ENCODE peak calls at places on chromosomes 2 and 18, in five cellular contexts. One of them, this sample, is unnamed.

GRCh38 chr2:2824588-2824987 is 493.5 kb upstream of the MYT1L start:
- DNase-seq in SK-N-MC: no peak
- DNase-seq in dorsolateral prefrontal cortex: no peak
- DNase-seq in transverse colon: no peak
- DNase-seq in neuronal stem cell: no peak
- DNase-seq in this sample: no peak

GRCh38 chr2:168457177-168457905 is 1.3 kb downstream of the CERS6 start:
- DNase-seq in neuronal stem cell: no peak
- DNase-seq in dorsolateral prefrontal cortex: no peak
- DNase-seq in transverse colon: no peak
- DNase-seq in SK-N-MC: no peak
- DNase-seq in this sample: no peak

GRCh38 chr2:181787310-181788048 is 104.1 kb upstream of the ITPRID2 start:
- DNase-seq in SK-N-MC: no peak
- DNase-seq in transverse colon: no peak
- DNase-seq in dorsolateral prefrontal cortex: no peak
- DNase-seq in neuronal stem cell: no peak
- DNase-seq in this sample: no peak

GRCh38 chr2:201440182-201440581 is 11.1 kb downstream of the TRAK2 start:
- DNase-seq in dorsolateral prefrontal cortex: no peak
- DNase-seq in transverse colon: peak; percentile 61
- DNase-seq in SK-N-MC: no peak
- DNase-seq in neuronal stem cell: no peak
- DNase-seq in this sample: peak; percentile 77

GRCh38 chr2:13000644-13001375 is 284.1 kb downstream of the TRIB2 start:
- DNase-seq in transverse colon: no peak
- DNase-seq in dorsolateral prefrontal cortex: no peak
- DNase-seq in neuronal stem cell: no peak
- DNase-seq in SK-N-MC: no peak
- DNase-seq in this sample: no peak

GRCh38 chr2:74045454-74045853 is 60.7 kb downstream of the TET3 start:
- DNase-seq in transverse colon: no peak
- DNase-seq in SK-N-MC: no peak
- DNase-seq in neuronal stem cell: no peak
- DNase-seq in dorsolateral prefrontal cortex: no peak
- DNase-seq in this sample: no peak

GRCh38 chr18:58788971-58789797 is 75.5 kb upstream of the ZNF532 start:
- DNase-seq in dorsolateral prefrontal cortex: peak; percentile 54
- DNase-seq in neuronal stem cell: no peak
- DNase-seq in transverse colon: no peak
- DNase-seq in SK-N-MC: no peak
- DNase-seq in this sample: peak; percentile 21

GRCh38 chr2:126852361-126852760 is 46.3 kb upstream of the TEX51 start:
- DNase-seq in SK-N-MC: no peak
- DNase-seq in dorsolateral prefrontal cortex: no peak
- DNase-seq in neuronal stem cell: no peak
- DNase-seq in transverse colon: no peak
- DNase-seq in this sample: no peak

GRCh38 chr2:128584296-128584900 is 265.7 kb upstream of the HS6ST1 start:
- DNase-seq in SK-N-MC: no peak
- DNase-seq in transverse colon: no peak
- DNase-seq in neuronal stem cell: no peak
- DNase-seq in dorsolateral prefrontal cortex: no peak
- DNase-seq in this sample: no peak

GRCh38 chr2:113116100-113116958 is 11.1 kb upstream of the IL1RN start:
- DNase-seq in SK-N-MC: no peak
- DNase-seq in neuronal stem cell: no peak
- DNase-seq in dorsolateral prefrontal cortex: no peak
- DNase-seq in transverse colon: no peak
- DNase-seq in this sample: no peak

GRCh38 chr18:47756364-47757016 is 174.0 kb downstream of the SMAD2 start:
- DNase-seq in dorsolateral prefrontal cortex: peak; percentile 62
- DNase-seq in SK-N-MC: no peak
- DNase-seq in transverse colon: peak; percentile 63
- DNase-seq in neuronal stem cell: peak; percentile 63
- DNase-seq in this sample: peak; percentile 58

GRCh38 chr18:44828080-44828479 is 147.4 kb downstream of the SETBP1 start:
- DNase-seq in dorsolateral prefrontal cortex: no peak
- DNase-seq in transverse colon: no peak
- DNase-seq in SK-N-MC: no peak
- DNase-seq in neuronal stem cell: no peak
- DNase-seq in this sample: no peak

GRCh38 chr2:138777996-138778395 is 2.2 kb downstream of the NXPH2 start:
- DNase-seq in transverse colon: no peak
- DNase-seq in dorsolateral prefrontal cortex: no peak
- DNase-seq in neuronal stem cell: peak; percentile 76
- DNase-seq in SK-N-MC: no peak
- DNase-seq in this sample: no peak

GRCh38 chr18:25310045-25310444 is 41.9 kb downstream of the ZNF521 start:
- DNase-seq in SK-N-MC: no peak
- DNase-seq in dorsolateral prefrontal cortex: no peak
- DNase-seq in transverse colon: no peak
- DNase-seq in neuronal stem cell: no peak
- DNase-seq in this sample: no peak

GRCh38 chr18:8856769-8857393 is 151.5 kb downstream of the MTCL1 start:
- DNase-seq in SK-N-MC: no peak
- DNase-seq in neuronal stem cell: no peak
- DNase-seq in transverse colon: no peak
- DNase-seq in dorsolateral prefrontal cortex: no peak
- DNase-seq in this sample: no peak

GRCh38 chr2:11573418-11574175 is 39.8 kb downstream of the GREB1 start:
- DNase-seq in neuronal stem cell: no peak
- DNase-seq in transverse colon: no peak
- DNase-seq in SK-N-MC: no peak
- DNase-seq in dorsolateral prefrontal cortex: peak; percentile 12
- DNase-seq in this sample: no peak

DNA sequence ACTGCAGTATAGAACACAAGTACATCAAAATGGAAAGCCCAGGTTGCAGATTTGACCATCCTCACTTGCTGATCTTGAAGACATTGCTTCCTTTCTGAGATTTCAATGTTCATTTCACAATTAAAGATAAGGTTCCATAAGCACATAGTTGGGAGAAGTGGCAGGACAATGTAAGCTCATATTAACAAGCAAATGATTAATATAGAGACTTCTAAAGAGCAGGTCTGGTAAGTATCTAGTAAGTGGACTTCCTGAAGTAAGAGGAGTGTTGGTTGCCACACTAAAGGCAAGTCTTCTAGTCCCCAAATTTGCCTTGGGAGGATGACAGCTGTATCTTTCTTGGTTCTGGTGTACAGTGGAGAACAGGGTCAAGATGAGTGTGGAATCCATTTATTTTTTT is 1.4 kb upstream of the PTPRM start:
- DNase-seq in dorsolateral prefrontal cortex: no peak
- DNase-seq in neuronal stem cell: no peak
- DNase-seq in transverse colon: no peak
- DNase-seq in SK-N-MC: no peak
- DNase-seq in this sample: no peak
- H3K4me3 ChIP-seq in dorsolateral prefrontal cortex: no peak overlapping the region
- H3K4me3 ChIP-seq in neuronal stem cell: no peak overlapping the region
- H3K4me3 ChIP-seq in transverse colon: no peak overlapping the region
- H3K4me3 ChIP-seq in SK-N-MC: no peak overlapping the region
- H3K4me3 ChIP-seq in this sample: no peak overlapping the region

DNA sequence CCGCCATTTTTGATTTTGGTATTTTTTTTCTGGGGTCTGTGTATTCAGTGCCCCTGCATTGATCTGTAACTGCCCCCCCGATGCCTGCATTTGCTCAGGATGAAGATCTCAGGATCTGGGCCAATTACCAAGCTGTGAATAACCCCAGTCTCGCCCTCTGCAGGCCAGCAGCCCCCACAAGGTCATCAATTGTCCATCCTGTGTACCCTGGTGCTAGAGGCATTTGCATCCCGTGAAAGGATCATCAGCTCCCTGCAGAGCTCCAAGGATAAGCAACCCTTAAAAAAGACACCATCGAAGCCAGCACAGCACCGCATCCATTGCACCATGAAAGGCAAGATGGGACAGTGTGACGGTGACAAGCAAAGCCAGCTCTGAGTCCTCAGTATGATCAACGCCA is 154.1 kb upstream of the KLHL29 start:
- DNase-seq in transverse colon: no peak
- DNase-seq in neuronal stem cell: no peak
- DNase-seq in dorsolateral prefrontal cortex: no peak
- DNase-seq in SK-N-MC: no peak
- DNase-seq in this sample: no peak
- H3K4me3 ChIP-seq in transverse colon: no peak overlapping the region
- H3K4me3 ChIP-seq in neuronal stem cell: no peak overlapping the region
- H3K4me3 ChIP-seq in dorsolateral prefrontal cortex: no peak overlapping the region
- H3K4me3 ChIP-seq in SK-N-MC: no peak overlapping the region
- H3K4me3 ChIP-seq in this sample: no peak overlapping the region

GRCh38 chr2:152065945-152066344 is 32.9 kb downstream of the CACNB4 start:
- DNase-seq in SK-N-MC: no peak
- DNase-seq in neuronal stem cell: no peak
- DNase-seq in dorsolateral prefrontal cortex: no peak
- DNase-seq in transverse colon: no peak
- DNase-seq in this sample: no peak

GRCh38 chr2:152058655-152059054 is 40.2 kb downstream of the CACNB4 start:
- DNase-seq in transverse colon: no peak
- DNase-seq in dorsolateral prefrontal cortex: no peak
- DNase-seq in neuronal stem cell: no peak
- DNase-seq in SK-N-MC: no peak
- DNase-seq in this sample: no peak

GRCh38 chr2:152063325-152063924 is 35.4 kb downstream of the CACNB4 start:
- DNase-seq in neuronal stem cell: no peak
- DNase-seq in dorsolateral prefrontal cortex: no peak
- DNase-seq in SK-N-MC: no peak
- DNase-seq in transverse colon: no peak
- DNase-seq in this sample: no peak

GRCh38 chr2:152061383-152061782 is 37.5 kb downstream of the CACNB4 start:
- DNase-seq in SK-N-MC: no peak
- DNase-seq in dorsolateral prefrontal cortex: no peak
- DNase-seq in transverse colon: no peak
- DNase-seq in neuronal stem cell: no peak
- DNase-seq in this sample: no peak

DNA sequence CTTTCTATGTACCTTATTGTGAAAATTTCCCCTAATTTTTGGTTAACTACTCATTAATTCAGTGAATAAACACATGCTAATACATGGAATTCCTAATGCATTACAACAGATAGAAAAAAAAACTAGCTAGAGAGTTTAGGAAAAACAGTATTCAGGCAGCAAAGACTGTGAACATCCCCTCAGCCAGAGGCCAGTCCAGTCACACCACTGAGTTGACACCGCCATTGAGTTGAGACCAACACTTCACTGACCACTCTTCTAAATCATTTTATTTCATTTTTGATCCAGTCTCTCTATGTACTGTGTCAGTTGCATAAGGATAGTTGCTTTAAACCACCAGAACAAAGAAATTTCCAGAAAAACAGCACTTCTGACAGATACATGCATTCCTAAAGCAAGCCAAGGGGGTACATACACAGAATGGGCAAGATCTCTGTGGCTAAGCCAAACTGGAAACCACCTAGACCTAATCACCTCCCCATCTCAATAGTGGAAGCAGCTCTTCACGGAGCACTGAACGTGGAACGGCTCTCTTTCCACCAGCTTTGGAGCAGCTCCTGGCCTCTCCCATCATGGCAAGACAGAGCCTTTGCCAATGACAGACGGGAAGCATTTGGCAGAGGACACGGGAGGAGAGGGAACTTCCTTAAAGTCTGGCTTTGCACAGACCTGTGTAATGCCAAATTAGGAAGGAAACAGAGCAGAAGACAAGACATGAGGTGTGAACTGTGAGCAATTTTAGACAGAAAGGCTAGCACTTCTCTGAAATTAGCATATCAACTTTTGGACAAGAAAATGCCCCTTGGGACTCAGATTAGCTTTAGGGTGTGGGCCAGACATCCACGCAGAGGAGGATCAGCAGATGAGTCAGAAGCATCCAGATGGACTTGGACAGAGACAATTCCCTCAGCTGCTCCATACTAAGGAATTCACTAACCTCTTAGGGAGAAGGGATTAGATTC is 36.4 kb downstream of the CACNB4 start:
- DNase-seq in SK-N-MC: no peak
- DNase-seq in neuronal stem cell: no peak
- DNase-seq in transverse colon: no peak
- DNase-seq in dorsolateral prefrontal cortex: peak; percentile 54
- DNase-seq in this sample: peak; percentile 23
- H3K4me3 ChIP-seq in SK-N-MC: no peak overlapping the region
- H3K4me3 ChIP-seq in neuronal stem cell: no peak overlapping the region
- H3K4me3 ChIP-seq in transverse colon: no peak overlapping the region
- H3K4me3 ChIP-seq in dorsolateral prefrontal cortex: no peak overlapping the region
- H3K4me3 ChIP-seq in this sample: no peak overlapping the region

DNA sequence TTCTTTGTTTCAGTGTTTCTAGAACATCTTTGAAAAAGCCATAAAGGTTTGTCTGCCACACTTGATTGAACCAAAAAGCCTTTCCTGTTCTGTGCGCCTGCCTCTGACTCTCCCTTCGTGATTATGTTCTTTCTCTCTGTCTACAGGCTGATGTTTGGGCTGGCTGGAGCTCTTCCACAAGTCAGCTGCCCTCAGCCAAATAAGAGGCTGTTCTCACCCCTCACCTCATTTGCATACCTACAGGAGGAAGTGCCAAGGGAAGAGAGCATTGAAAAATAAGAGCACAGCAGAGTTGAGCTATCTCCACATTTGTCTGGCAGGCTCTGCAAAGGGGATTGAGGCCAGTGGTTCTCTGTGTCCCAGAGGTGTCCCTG is 15.8 kb downstream of the INPP5D start:
- DNase-seq in dorsolateral prefrontal cortex: no peak
- DNase-seq in neuronal stem cell: no peak
- DNase-seq in SK-N-MC: no peak
- DNase-seq in transverse colon: peak; percentile 47
- DNase-seq in this sample: no peak
- H3K4me3 ChIP-seq in dorsolateral prefrontal cortex: no peak overlapping the region
- H3K4me3 ChIP-seq in neuronal stem cell: no peak overlapping the region
- H3K4me3 ChIP-seq in SK-N-MC: no peak overlapping the region
- H3K4me3 ChIP-seq in transverse colon: no peak overlapping the region
- H3K4me3 ChIP-seq in this sample: no peak overlapping the region

This sample was measured in thyroid gland.